ENCODE peak calls at places on chromosome 6, in five cellular contexts. R is HepG2, L is K562, N is GM12878, A is SK-N-SH. M is an unnamed sample.

GRCh38 chr6:8462694-8463093 is 27.3 kb upstream of the SLC35B3 start:
- DNase-seq in R (no peak), L (no peak), N (no peak), A (no peak), M (no peak)

GRCh38 chr6:54185885-54186284 is 74.6 kb downstream of the MLIP start:
- DNase-seq in R (no peak), L (no peak), N (no peak), A (no peak), M (no peak)

GRCh38 chr6:29141606-29142005 is 29.1 kb upstream of the OR2J2 start:
- DNase-seq in R (no peak), L (no peak), N (no peak), A (no peak), M (no peak)

GRCh38 chr6:150143521-150144293 is 863 bp downstream of the PPP1R14C start:
- DNase-seq in R (no peak), L (peak), N (no peak), A (no peak), M (no peak)

GRCh38 chr6:137177611-137178010 is 4.2 kb upstream of the IL22RA2 start:
- DNase-seq in R (no peak), L (no peak), N (no peak), A (no peak), M (no peak)

GRCh38 chr6:106702451-106703110 is 73.2 kb downstream of the QRSL1 start:
- DNase-seq in R (peak), L (no peak), N (peak), A (no peak), M (no peak)

GRCh38 chr6:49805246-49805645 is 18.2 kb upstream of the PGK2 start:
- DNase-seq in R (no peak), L (no peak), N (no peak), A (no peak), M (no peak)

GRCh38 chr6:39574991-39575390 is 150.2 kb downstream of the KIF6 start:
- DNase-seq in R (no peak), L (no peak), N (no peak), A (no peak), M (no peak)

GRCh38 chr6:127026247-127026646 is 92.2 kb upstream of the RSPO3 start:
- DNase-seq in R (no peak), L (no peak), N (no peak), A (no peak), M (peak)

GRCh38 chr6:156794963-156795362 is 17.8 kb downstream of the ARID1B start:
- DNase-seq in R (no peak), L (no peak), N (no peak), A (no peak), M (no peak)

GRCh38 chr6:82711992-82712788 is 348.6 kb downstream of the TPBG start:
- DNase-seq in R (no peak), L (no peak), N (no peak), A (no peak), M (no peak)

GRCh38 chr6:146915671-146916127 is 288.5 kb upstream of the STXBP5 start:
- DNase-seq in R (no peak), L (no peak), N (no peak), A (no peak), M (no peak)

GRCh38 chr6:129195666-129196065 is 312.7 kb downstream of the LAMA2 start:
- DNase-seq in R (no peak), L (no peak), N (no peak), A (no peak), M (no peak)

GRCh38 chr6:24126586-24127192 is 674 bp downstream of the NRSN1 start:
- DNase-seq in R (peak), L (peak), N (no peak), A (peak), M (peak)

GRCh38 chr6:81697564-81697963 is 54.9 kb downstream of the TENT5A start:
- DNase-seq in R (peak), L (no peak), N (no peak), A (no peak), M (no peak)

GRCh38 chr6:25175656-25176055 is 103.5 kb upstream of the CARMIL1 start:
- DNase-seq in R (no peak), L (no peak), N (no peak), A (no peak), M (peak)

GRCh38 chr6:28589234-28589951 is 63.7 kb downstream of the GPX5 start:
- DNase-seq in R (peak), L (no peak), N (peak), A (peak), M (peak)

GRCh38 chr6:43120938-43121913 is 45.1 kb downstream of the PTK7 start:
- DNase-seq in R (no peak), L (no peak), N (no peak), A (no peak), M (peak)

GRCh38 chr6:136077834-136078576 is 172.1 kb downstream of the MTFR2 start:
- DNase-seq in R (no peak), L (no peak), N (no peak), A (peak), M (no peak)

GRCh38 chr6:151391471-151392428 is at the start of gene ZBTB2:
- DNase-seq in R (peak), L (peak), N (no peak), A (peak), M (peak)

GRCh38 chr6:53725791-53726575 is 60.4 kb upstream of the KLHL31 start:
- DNase-seq in R (peak), L (peak), N (no peak), A (peak), M (peak)

GRCh38 chr6:108944058-108944457 is 95.8 kb downstream of the ARMC2 start:
- DNase-seq in R (no peak), L (no peak), N (no peak), A (no peak), M (no peak)

GRCh38 chr6:130033999-130034814 is 15.8 kb downstream of the L3MBTL3 start:
- DNase-seq in R (no peak), L (no peak), N (no peak), A (no peak), M (no peak)

GRCh38 chr6:3610206-3610605 is 141.3 kb downstream of the PXDC1 start:
- DNase-seq in R (no peak), L (no peak), N (no peak), A (no peak), M (no peak)

GRCh38 chr6:32816746-32817204 is at the start of gene HLA-DOB:
- DNase-seq in R (no peak), L (no peak), N (no peak), A (no peak), M (no peak)

GRCh38 chr6:90397929-90398674 is 101.5 kb upstream of the BACH2 start:
- DNase-seq in R (no peak), L (no peak), N (no peak), A (peak), M (no peak)

GRCh38 chr6:130138116-130138908 is 84.4 kb downstream of the SAMD3 start:
- DNase-seq in R (no peak), L (no peak), N (no peak), A (no peak), M (no peak)

GRCh38 chr6:27562027-27562410 is 89.1 kb upstream of the ZNF184 start:
- DNase-seq in R (no peak), L (no peak), N (no peak), A (no peak), M (peak)

GRCh38 chr6:124393536-124393935 is 568.7 kb upstream of the RNF217 start:
- DNase-seq in R (no peak), L (no peak), N (no peak), A (no peak), M (no peak)

GRCh38 chr6:112475083-112475482 is 128.0 kb downstream of the RFPL4B start:
- DNase-seq in R (no peak), L (no peak), N (no peak), A (no peak), M (no peak)

GRCh38 chr6:154537486-154537885 is 27.0 kb upstream of the CNKSR3 start:
- DNase-seq in R (no peak), L (no peak), N (no peak), A (no peak), M (no peak)

GRCh38 chr6:22381810-22382512 is 85.1 kb upstream of the PRL start:
- DNase-seq in R (no peak), L (no peak), N (no peak), A (no peak), M (no peak)

GRCh38 chr6:34484391-34484790 is 18.5 kb downstream of the PACSIN1 start:
- DNase-seq in R (no peak), L (no peak), N (no peak), A (no peak), M (no peak)

GRCh38 chr6:144234935-144235334 is 50.2 kb upstream of the UTRN start:
- DNase-seq in R (no peak), L (no peak), N (no peak), A (no peak), M (no peak)

GRCh38 chr6:128657181-128657580 is 136.8 kb upstream of the PTPRK start:
- DNase-seq in R (no peak), L (no peak), N (no peak), A (no peak), M (no peak)

GRCh38 chr6:6517059-6517458 is 71.5 kb upstream of the LY86 start:
- DNase-seq in R (no peak), L (no peak), N (no peak), A (no peak), M (no peak)

GRCh38 chr6:137816133-137816579 is 50.9 kb upstream of the TNFAIP3 start:
- DNase-seq in R (no peak), L (no peak), N (no peak), A (no peak), M (no peak)

GRCh38 chr6:122736166-122736565 is 43.4 kb upstream of the FABP7 start:
- DNase-seq in R (no peak), L (no peak), N (no peak), A (no peak), M (no peak)

GRCh38 chr6:15285682-15286294 is 39.9 kb downstream of the JARID2 start:
- DNase-seq in R (no peak), L (no peak), N (no peak), A (no peak), M (no peak)

GRCh38 chr6:15287670-15288069 is 41.8 kb downstream of the JARID2 start:
- DNase-seq in R (no peak), L (no peak), N (peak), A (no peak), M (no peak)

GRCh38 chr6:15282334-15282733 is 36.5 kb downstream of the JARID2 start:
- DNase-seq in R (no peak), L (no peak), N (no peak), A (no peak), M (no peak)

GRCh38 chr6:15280961-15281360 is 35.1 kb downstream of the JARID2 start:
- DNase-seq in R (no peak), L (no peak), N (no peak), A (no peak), M (no peak)

GRCh38 chr6:15283986-15284361 is 38.1 kb downstream of the JARID2 start:
- DNase-seq in R (no peak), L (no peak), N (no peak), A (no peak), M (no peak)
- H3K27ac ChIP-seq in R (no peak), L (no peak), N (no peak), A (no peak), M (peak)

DNA sequence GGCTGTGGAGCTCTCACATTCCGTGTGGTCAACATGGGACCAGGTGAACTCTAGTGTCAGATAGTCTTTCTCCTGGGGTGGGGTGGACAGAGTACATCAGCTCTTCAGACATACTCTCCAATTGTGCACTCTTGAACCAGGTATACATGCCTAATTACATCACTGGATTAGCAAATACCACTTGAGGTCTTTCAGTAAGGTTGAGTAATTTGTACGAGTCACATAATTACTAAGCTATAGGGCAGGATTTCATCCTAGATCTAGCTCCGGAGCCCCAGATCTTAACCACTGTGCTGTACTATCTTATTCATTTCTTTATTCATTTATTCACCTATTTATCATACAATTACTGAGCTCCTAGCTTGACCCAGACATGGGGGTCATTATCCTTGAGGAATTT is 821.3 kb downstream of the TFAP2A start:
- DNase-seq in R (no peak), L (no peak), N (no peak), A (no peak), M (no peak)
- TF ChIP-seq REST in R (no peak), L (no peak), N (no peak), A (no peak), M (no peak)

GRCh38 chr6:79167931-79168694 is 66.4 kb downstream of the HMGN3 start:
- DNase-seq in R (no peak), L (no peak), N (no peak), A (no peak), M (no peak)

GRCh38 chr6:79170431-79170830 is 64.1 kb downstream of the HMGN3 start:
- DNase-seq in R (no peak), L (no peak), N (no peak), A (no peak), M (no peak)

GRCh38 chr6:79170915-79171314 is 63.6 kb downstream of the HMGN3 start:
- DNase-seq in R (no peak), L (no peak), N (no peak), A (no peak), M (no peak)

GRCh38 chr6:79168695-79168980 is 65.8 kb downstream of the HMGN3 start:
- DNase-seq in R (no peak), L (no peak), N (no peak), A (no peak), M (no peak)

GRCh38 chr6:79173378-79173777 is 61.1 kb downstream of the HMGN3 start:
- DNase-seq in R (no peak), L (no peak), N (no peak), A (no peak), M (no peak)
- TF ChIP-seq CHD2 in R (no peak), L (no peak), N (no peak), A (no peak), M (no peak)

DNA sequence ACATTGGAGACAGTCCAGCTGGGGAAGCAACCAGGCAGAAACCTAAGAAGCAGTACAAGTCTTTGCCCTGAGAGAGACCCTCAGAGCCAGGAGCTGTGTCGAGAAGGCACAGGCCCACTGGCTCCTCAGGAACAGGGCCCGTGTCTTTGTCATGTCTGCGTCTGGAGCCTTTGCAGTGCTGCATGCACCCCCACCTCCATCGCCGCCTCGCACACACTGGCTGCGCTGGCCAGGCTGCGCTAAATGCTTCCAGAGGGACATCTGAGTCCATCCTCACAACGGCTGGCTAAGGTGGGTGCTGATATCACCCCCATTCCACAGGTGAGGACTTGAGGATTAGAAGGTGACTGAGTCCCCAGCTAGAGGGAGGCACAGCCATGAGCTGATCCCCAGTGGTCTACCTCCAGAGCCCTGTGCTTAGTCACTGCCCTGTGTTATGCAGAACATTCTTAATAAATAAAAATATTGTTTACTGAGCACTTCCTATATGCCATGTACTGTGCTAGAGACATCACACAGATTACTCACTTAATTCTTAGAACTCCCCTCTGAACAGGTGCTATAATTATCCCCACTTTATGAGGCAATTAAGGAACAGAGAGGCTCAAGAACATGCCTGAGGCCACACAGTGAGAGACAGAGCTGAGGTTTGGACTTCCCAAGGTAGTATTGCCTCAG is 27.6 kb downstream of the GABRR2 start:
- DNase-seq in R (no peak), L (no peak), N (no peak), A (no peak), M (no peak)
- H3K27ac ChIP-seq in R (no peak), L (no peak), N (no peak), A (no peak), M (no peak)

DNA sequence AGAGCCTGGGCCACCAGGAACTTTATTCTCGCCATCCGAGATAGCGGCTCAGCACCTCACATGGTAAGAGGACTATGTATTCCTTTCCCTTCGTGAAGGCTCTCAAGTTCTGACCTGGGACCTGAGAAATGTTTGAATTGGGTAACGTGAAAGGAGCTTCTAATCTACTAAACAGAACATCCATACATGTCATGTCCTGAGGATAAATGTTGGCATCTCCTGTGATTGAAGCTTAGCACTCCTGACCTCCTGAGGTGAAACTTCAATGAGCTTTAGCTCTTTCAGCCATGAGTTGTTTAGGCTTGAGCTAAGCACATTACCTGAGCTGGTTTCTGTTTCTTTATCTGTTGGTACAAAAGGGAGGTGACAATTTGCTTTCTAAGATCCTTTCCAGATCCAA is 280.9 kb downstream of the PACRG start:
- DNase-seq in R (no peak), L (no peak), N (no peak), A (no peak), M (no peak)
- TF ChIP-seq REST in R (no peak), L (no peak), N (no peak), A (no peak), M (no peak)

GRCh38 chr6:170206931-170207431 is 83.9 kb downstream of the DLL1 start:
- DNase-seq in R (no peak), L (no peak), N (no peak), A (peak), M (no peak)

GRCh38 chr6:170207586-170207985 is 83.3 kb downstream of the DLL1 start:
- DNase-seq in R (no peak), L (no peak), N (no peak), A (no peak), M (no peak)

GRCh38 chr6:170205126-170205525 is 85.8 kb downstream of the DLL1 start:
- DNase-seq in R (no peak), L (no peak), N (no peak), A (no peak), M (no peak)

GRCh38 chr6:170205534-170206316 is 85.2 kb downstream of the DLL1 start:
- DNase-seq in R (no peak), L (no peak), N (no peak), A (no peak), M (no peak)

GRCh38 chr6:170206317-170206621 is 84.6 kb downstream of the DLL1 start:
- DNase-seq in R (no peak), L (no peak), N (no peak), A (no peak), M (no peak)
- TF ChIP-seq CHD2 in R (no peak), L (no peak), N (no peak), A (no peak), M (no peak)

DNA sequence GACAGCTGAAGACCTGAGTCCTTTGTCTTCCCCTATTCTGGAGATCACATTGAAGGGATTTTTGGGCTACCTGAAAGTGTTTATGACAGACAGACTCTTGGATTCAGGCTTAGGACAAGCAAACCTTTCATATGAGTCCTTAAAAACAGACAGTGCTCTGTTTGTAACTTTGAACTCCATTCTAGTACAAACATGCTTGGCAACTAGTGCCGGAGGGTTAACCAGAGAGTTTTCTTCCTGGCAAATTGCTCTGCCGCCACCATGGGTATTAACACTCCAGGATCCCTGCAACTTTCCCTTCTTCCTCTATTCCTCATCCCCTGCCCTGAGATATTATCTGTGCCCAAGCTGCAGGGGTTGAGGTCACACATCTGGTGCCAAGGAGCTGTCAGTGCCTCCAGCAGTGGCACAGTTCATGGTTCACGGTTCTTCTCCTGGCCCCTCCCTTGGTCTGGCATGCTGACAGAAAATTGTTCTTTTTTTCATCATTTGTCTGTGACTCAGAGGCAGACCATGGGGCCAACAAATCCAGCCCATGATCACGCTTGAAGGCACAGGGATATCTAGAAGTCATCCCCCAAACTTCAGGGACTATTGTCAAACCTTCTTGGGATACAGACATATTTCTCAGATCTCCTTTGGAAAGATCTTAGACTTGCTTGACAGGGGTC is 77.6 kb downstream of the ATXN1 start:
- DNase-seq in R (peak), L (no peak), N (no peak), A (no peak), M (no peak)
- H3K27ac ChIP-seq in R (peak), L (no peak), N (no peak), A (peak), M (peak)

DNA sequence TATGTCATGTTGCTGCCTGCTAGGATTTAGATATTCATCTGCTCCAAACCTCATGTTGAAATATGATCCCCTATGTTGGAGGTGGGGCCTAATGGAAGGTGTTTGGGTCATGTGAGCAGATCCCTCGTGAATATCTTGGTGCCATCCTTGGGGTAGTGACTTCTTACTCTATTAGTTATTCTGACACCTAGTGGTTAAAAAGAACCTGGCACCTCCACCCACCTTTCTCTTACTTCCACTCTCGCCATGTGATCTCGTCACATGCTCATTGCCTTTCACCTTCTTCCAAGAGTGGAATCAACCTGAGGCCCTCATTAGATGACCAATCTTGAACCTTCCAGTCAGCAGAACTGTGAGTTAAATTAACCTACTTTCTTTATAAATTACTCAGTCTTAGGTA is 549.4 kb upstream of the SYNCRIP start:
- DNase-seq in R (peak), L (peak), N (no peak), A (no peak), M (peak)
- TF ChIP-seq REST in R (no peak), L (no peak), N (no peak), A (no peak), M (no peak)

M was measured in A549.